ENCODE peak calls at places on chromosomes 16 and 17, in seven cellular contexts. F is omental fat pad; T is GF-D8; V is stimulated activated CD4-positive, alpha-beta T cell treated with anti-CD3 and anti-CD28 coated beads, Interleukin-2, amount 100 ng/mL, for 24 hours; Z is T-helper 2 cell treated with Interferon-gamma antibody and Interleukin-4, amounts not matched to agents 5 μg/mL and 100 μg/mL, for 36 hours; C is GM10248; W is IMR-90. R is an unnamed sample.

GRCh38 chr17:8382052-8382879 is 727 bp downstream of the RPL26 start:
- DNase-seq in W (no peak), T (no peak), V (no peak), F (no peak), Z (no peak), C (no peak), R (no peak)

GRCh38 chr16:89050868-89051311 is 42.8 kb upstream of the ACSF3 start:
- DNase-seq in C (no peak), Z (no peak), F (no peak), T (no peak), W (no peak), V (no peak), R (no peak)

GRCh38 chr16:48611329-48612137 is 1.6 kb upstream of the N4BP1 start:
- DNase-seq in W (no peak), F (no peak), Z (peak), V (peak), C (peak), T (peak), R (no peak)

GRCh38 chr17:81510798-81511549 is 1.6 kb downstream of the ACTG1 start:
- DNase-seq in C (no peak), F (no peak), V (peak), W (no peak), Z (peak), T (no peak), R (no peak)

GRCh38 chr16:87227651-87228015 is 89.6 kb downstream of the C16orf95 start:
- DNase-seq in Z (no peak), C (no peak), W (no peak), V (no peak), T (no peak), F (no peak), R (no peak)

GRCh38 chr16:50831751-50832150 is 89.9 kb downstream of the CYLD start:
- DNase-seq in V (no peak), F (no peak), W (no peak), Z (no peak), C (no peak), T (no peak), R (no peak)

GRCh38 chr16:57192720-57193486 is 6.8 kb downstream of the RSPRY1 start:
- DNase-seq in Z (no peak), T (no peak), C (peak), W (peak), V (no peak), F (no peak), R (no peak)

GRCh38 chr16:61936522-61936921 is 99.7 kb downstream of the CDH8 start:
- DNase-seq in V (no peak), Z (no peak), F (no peak), C (no peak), W (no peak), T (no peak), R (no peak)

GRCh38 chr17:66829386-66829864 is 5.5 kb upstream of the CACNG5 start:
- DNase-seq in F (no peak), V (peak), Z (peak), W (peak), T (no peak), C (peak), R (no peak)

R was measured in breast epithelium.